ENCODE peak calls at places on chromosomes 4 and X, in six cellular contexts. One of them, this sample, is unnamed.

GRCh38 chr4:168978001-168978700 is 31.9 kb downstream of the CBR4 start:
- DNase-seq in stimulated activated CD8-positive, alpha-beta memory T cell treated with anti-CD3 and anti-CD28 coated beads, Interleukin-7, amount 100 ng/mL, for 1 hour: no peak
- DNase-seq in HFF-Myc: no peak
- DNase-seq in RCC 7860: peak; percentile 25
- DNase-seq in GM23248: peak; percentile 66
- DNase-seq in activated CD4-positive, alpha-beta T cell treated with anti-CD3 and anti-CD28 coated beads, Interleukin-2, amount 50 U/mL, for 4 hours: no peak
- DNase-seq in this sample: no peak

GRCh38 chr4:123616970-123617392 is 220.4 kb downstream of the SPRY1 start:
- DNase-seq in HFF-Myc: no peak
- DNase-seq in stimulated activated CD8-positive, alpha-beta memory T cell treated with anti-CD3 and anti-CD28 coated beads, Interleukin-7, amount 100 ng/mL, for 1 hour: no peak
- DNase-seq in activated CD4-positive, alpha-beta T cell treated with anti-CD3 and anti-CD28 coated beads, Interleukin-2, amount 50 U/mL, for 4 hours: no peak
- DNase-seq in GM23248: peak; percentile 61
- DNase-seq in RCC 7860: no peak
- DNase-seq in this sample: peak; percentile 21

GRCh38 chr4:19786616-19787015 is 465.1 kb upstream of the SLIT2 start:
- DNase-seq in HFF-Myc: no peak
- DNase-seq in activated CD4-positive, alpha-beta T cell treated with anti-CD3 and anti-CD28 coated beads, Interleukin-2, amount 50 U/mL, for 4 hours: no peak
- DNase-seq in RCC 7860: no peak
- DNase-seq in stimulated activated CD8-positive, alpha-beta memory T cell treated with anti-CD3 and anti-CD28 coated beads, Interleukin-7, amount 100 ng/mL, for 1 hour: no peak
- DNase-seq in GM23248: no peak
- DNase-seq in this sample: no peak

GRCh38 chrX:129636175-129636681 is 18.5 kb downstream of the APLN start:
- DNase-seq in GM23248: peak; percentile 7
- DNase-seq in HFF-Myc: no peak
- DNase-seq in RCC 7860: no peak
- DNase-seq in activated CD4-positive, alpha-beta T cell treated with anti-CD3 and anti-CD28 coated beads, Interleukin-2, amount 50 U/mL, for 4 hours: no peak
- DNase-seq in stimulated activated CD8-positive, alpha-beta memory T cell treated with anti-CD3 and anti-CD28 coated beads, Interleukin-7, amount 100 ng/mL, for 1 hour: no peak
- DNase-seq in this sample: no peak

GRCh38 chr4:40316782-40317635 is 18.1 kb upstream of the CHRNA9 start:
- DNase-seq in stimulated activated CD8-positive, alpha-beta memory T cell treated with anti-CD3 and anti-CD28 coated beads, Interleukin-7, amount 100 ng/mL, for 1 hour: peak; percentile 24
- DNase-seq in RCC 7860: peak; percentile 83
- DNase-seq in activated CD4-positive, alpha-beta T cell treated with anti-CD3 and anti-CD28 coated beads, Interleukin-2, amount 50 U/mL, for 4 hours: peak; percentile 46
- DNase-seq in GM23248: peak; percentile 96
- DNase-seq in HFF-Myc: peak; percentile 64
- DNase-seq in this sample: no peak

GRCh38 chr4:89724716-89725115 is 112.2 kb downstream of the SNCA start:
- DNase-seq in activated CD4-positive, alpha-beta T cell treated with anti-CD3 and anti-CD28 coated beads, Interleukin-2, amount 50 U/mL, for 4 hours: no peak
- DNase-seq in stimulated activated CD8-positive, alpha-beta memory T cell treated with anti-CD3 and anti-CD28 coated beads, Interleukin-7, amount 100 ng/mL, for 1 hour: no peak
- DNase-seq in GM23248: peak; percentile 91
- DNase-seq in RCC 7860: peak; percentile 31
- DNase-seq in HFF-Myc: no peak
- DNase-seq in this sample: no peak

GRCh38 chr4:185304944-185305690 is 90.6 kb downstream of the LRP2BP start:
- DNase-seq in HFF-Myc: peak; percentile 7
- DNase-seq in GM23248: peak; percentile 25
- DNase-seq in RCC 7860: no peak
- DNase-seq in stimulated activated CD8-positive, alpha-beta memory T cell treated with anti-CD3 and anti-CD28 coated beads, Interleukin-7, amount 100 ng/mL, for 1 hour: no peak
- DNase-seq in activated CD4-positive, alpha-beta T cell treated with anti-CD3 and anti-CD28 coated beads, Interleukin-2, amount 50 U/mL, for 4 hours: no peak
- DNase-seq in this sample: peak; percentile 6

GRCh38 chr4:2934077-2934812 is 29.0 kb downstream of the NOP14 start:
- DNase-seq in GM23248: peak; percentile 86
- DNase-seq in activated CD4-positive, alpha-beta T cell treated with anti-CD3 and anti-CD28 coated beads, Interleukin-2, amount 50 U/mL, for 4 hours: peak; percentile 49
- DNase-seq in stimulated activated CD8-positive, alpha-beta memory T cell treated with anti-CD3 and anti-CD28 coated beads, Interleukin-7, amount 100 ng/mL, for 1 hour: no peak
- DNase-seq in HFF-Myc: no peak
- DNase-seq in RCC 7860: peak; percentile 43
- DNase-seq in this sample: no peak

GRCh38 chrX:65502618-65503017 is 32.0 kb downstream of the LAS1L start:
- DNase-seq in HFF-Myc: no peak
- DNase-seq in activated CD4-positive, alpha-beta T cell treated with anti-CD3 and anti-CD28 coated beads, Interleukin-2, amount 50 U/mL, for 4 hours: no peak
- DNase-seq in stimulated activated CD8-positive, alpha-beta memory T cell treated with anti-CD3 and anti-CD28 coated beads, Interleukin-7, amount 100 ng/mL, for 1 hour: no peak
- DNase-seq in GM23248: no peak
- DNase-seq in RCC 7860: no peak
- DNase-seq in this sample: no peak

GRCh38 chr4:101103381-101104142 is 243.8 kb downstream of the PPP3CA start:
- DNase-seq in RCC 7860: no peak
- DNase-seq in GM23248: peak; percentile 3
- DNase-seq in stimulated activated CD8-positive, alpha-beta memory T cell treated with anti-CD3 and anti-CD28 coated beads, Interleukin-7, amount 100 ng/mL, for 1 hour: no peak
- DNase-seq in activated CD4-positive, alpha-beta T cell treated with anti-CD3 and anti-CD28 coated beads, Interleukin-2, amount 50 U/mL, for 4 hours: no peak
- DNase-seq in HFF-Myc: no peak
- DNase-seq in this sample: no peak

GRCh38 chr4:15779336-15779735 is 1.2 kb downstream of the CD38 start:
- DNase-seq in RCC 7860: no peak
- DNase-seq in HFF-Myc: peak; percentile 16
- DNase-seq in activated CD4-positive, alpha-beta T cell treated with anti-CD3 and anti-CD28 coated beads, Interleukin-2, amount 50 U/mL, for 4 hours: no peak
- DNase-seq in GM23248: peak; percentile 74
- DNase-seq in stimulated activated CD8-positive, alpha-beta memory T cell treated with anti-CD3 and anti-CD28 coated beads, Interleukin-7, amount 100 ng/mL, for 1 hour: no peak
- DNase-seq in this sample: peak; percentile 39

GRCh38 chr4:99983289-99983943 is 33.3 kb upstream of the H2AZ1 start:
- DNase-seq in activated CD4-positive, alpha-beta T cell treated with anti-CD3 and anti-CD28 coated beads, Interleukin-2, amount 50 U/mL, for 4 hours: no peak
- DNase-seq in GM23248: no peak
- DNase-seq in RCC 7860: no peak
- DNase-seq in HFF-Myc: no peak
- DNase-seq in stimulated activated CD8-positive, alpha-beta memory T cell treated with anti-CD3 and anti-CD28 coated beads, Interleukin-7, amount 100 ng/mL, for 1 hour: no peak
- DNase-seq in this sample: no peak

GRCh38 chrX:46574337-46574940 is 874 bp downstream of the CHST7 start:
- DNase-seq in activated CD4-positive, alpha-beta T cell treated with anti-CD3 and anti-CD28 coated beads, Interleukin-2, amount 50 U/mL, for 4 hours: peak; percentile 17
- DNase-seq in stimulated activated CD8-positive, alpha-beta memory T cell treated with anti-CD3 and anti-CD28 coated beads, Interleukin-7, amount 100 ng/mL, for 1 hour: no peak
- DNase-seq in HFF-Myc: no peak
- DNase-seq in GM23248: peak; percentile 44
- DNase-seq in RCC 7860: no peak
- DNase-seq in this sample: no peak

GRCh38 chrX:50971390-50971789 is 60.9 kb downstream of the BMP15 start:
- DNase-seq in HFF-Myc: no peak
- DNase-seq in RCC 7860: peak; percentile 65
- DNase-seq in activated CD4-positive, alpha-beta T cell treated with anti-CD3 and anti-CD28 coated beads, Interleukin-2, amount 50 U/mL, for 4 hours: no peak
- DNase-seq in stimulated activated CD8-positive, alpha-beta memory T cell treated with anti-CD3 and anti-CD28 coated beads, Interleukin-7, amount 100 ng/mL, for 1 hour: no peak
- DNase-seq in GM23248: peak; percentile 77
- DNase-seq in this sample: no peak

GRCh38 chrX:132948648-132949260 is 9.7 kb downstream of the HS6ST2 start:
- DNase-seq in RCC 7860: no peak
- DNase-seq in activated CD4-positive, alpha-beta T cell treated with anti-CD3 and anti-CD28 coated beads, Interleukin-2, amount 50 U/mL, for 4 hours: no peak
- DNase-seq in GM23248: peak; percentile 2
- DNase-seq in HFF-Myc: no peak
- DNase-seq in stimulated activated CD8-positive, alpha-beta memory T cell treated with anti-CD3 and anti-CD28 coated beads, Interleukin-7, amount 100 ng/mL, for 1 hour: no peak
- DNase-seq in this sample: no peak

GRCh38 chrX:14529288-14529989 is at the start of gene GLRA2:
- DNase-seq in RCC 7860: no peak
- DNase-seq in HFF-Myc: no peak
- DNase-seq in GM23248: peak; percentile 48
- DNase-seq in activated CD4-positive, alpha-beta T cell treated with anti-CD3 and anti-CD28 coated beads, Interleukin-2, amount 50 U/mL, for 4 hours: no peak
- DNase-seq in stimulated activated CD8-positive, alpha-beta memory T cell treated with anti-CD3 and anti-CD28 coated beads, Interleukin-7, amount 100 ng/mL, for 1 hour: no peak
- DNase-seq in this sample: no peak

GRCh38 chrX:134431894-134432293 is 28.1 kb upstream of the HPRT1 start:
- DNase-seq in RCC 7860: peak; percentile 53
- DNase-seq in stimulated activated CD8-positive, alpha-beta memory T cell treated with anti-CD3 and anti-CD28 coated beads, Interleukin-7, amount 100 ng/mL, for 1 hour: no peak
- DNase-seq in activated CD4-positive, alpha-beta T cell treated with anti-CD3 and anti-CD28 coated beads, Interleukin-2, amount 50 U/mL, for 4 hours: no peak
- DNase-seq in HFF-Myc: peak; percentile 16
- DNase-seq in GM23248: peak; percentile 71
- DNase-seq in this sample: no peak

GRCh38 chrX:6053126-6053625 is 175.5 kb downstream of the NLGN4X start:
- DNase-seq in HFF-Myc: no peak
- DNase-seq in stimulated activated CD8-positive, alpha-beta memory T cell treated with anti-CD3 and anti-CD28 coated beads, Interleukin-7, amount 100 ng/mL, for 1 hour: no peak
- DNase-seq in GM23248: no peak
- DNase-seq in activated CD4-positive, alpha-beta T cell treated with anti-CD3 and anti-CD28 coated beads, Interleukin-2, amount 50 U/mL, for 4 hours: no peak
- DNase-seq in RCC 7860: no peak
- DNase-seq in this sample: peak; percentile 1

GRCh38 chr4:56674984-56675383 is 6.1 kb downstream of the HOPX start:
- DNase-seq in GM23248: no peak
- DNase-seq in stimulated activated CD8-positive, alpha-beta memory T cell treated with anti-CD3 and anti-CD28 coated beads, Interleukin-7, amount 100 ng/mL, for 1 hour: no peak
- DNase-seq in activated CD4-positive, alpha-beta T cell treated with anti-CD3 and anti-CD28 coated beads, Interleukin-2, amount 50 U/mL, for 4 hours: no peak
- DNase-seq in HFF-Myc: no peak
- DNase-seq in RCC 7860: peak; percentile 40
- DNase-seq in this sample: no peak

GRCh38 chr4:127528302-127528701 is 104.5 kb upstream of the INTU start:
- DNase-seq in HFF-Myc: no peak
- DNase-seq in stimulated activated CD8-positive, alpha-beta memory T cell treated with anti-CD3 and anti-CD28 coated beads, Interleukin-7, amount 100 ng/mL, for 1 hour: no peak
- DNase-seq in GM23248: no peak
- DNase-seq in activated CD4-positive, alpha-beta T cell treated with anti-CD3 and anti-CD28 coated beads, Interleukin-2, amount 50 U/mL, for 4 hours: no peak
- DNase-seq in RCC 7860: no peak
- DNase-seq in this sample: no peak

GRCh38 chrX:37454537-37455285 is 105.5 kb downstream of the PRRG1 start:
- DNase-seq in stimulated activated CD8-positive, alpha-beta memory T cell treated with anti-CD3 and anti-CD28 coated beads, Interleukin-7, amount 100 ng/mL, for 1 hour: no peak
- DNase-seq in HFF-Myc: no peak
- DNase-seq in RCC 7860: peak; percentile 68
- DNase-seq in activated CD4-positive, alpha-beta T cell treated with anti-CD3 and anti-CD28 coated beads, Interleukin-2, amount 50 U/mL, for 4 hours: no peak
- DNase-seq in GM23248: peak; percentile 26
- DNase-seq in this sample: no peak

This sample was measured in occipital lobe.